ENCODE peak calls at places on chromosomes 4 and X, in six cellular contexts. K, E, C, G, H and R are unnamed samples.

GRCh38 chrX:23782455-23782854 is 518 bp upstream of the SAT1 start:
- DNase-seq in H (no peak), K (no peak), E (no peak), C (no peak), G (no peak), R (no peak)

GRCh38 chrX:130594453-130594916 is 192.7 kb downstream of the RBMX2 start:
- DNase-seq in K (no peak), C (no peak), E (no peak), H (no peak), G (no peak), R (no peak)

GRCh38 chr4:138007572-138007971 is 234.6 kb downstream of the SLC7A11 start:
- DNase-seq in H (no peak), K (no peak), G (no peak), E (no peak), C (no peak), R (no peak)

GRCh38 chrX:21590012-21590776 is 67.9 kb downstream of the KLHL34 start:
- DNase-seq in K (no peak), G (no peak), H (no peak), E (no peak), C (no peak), R (no peak)

GRCh38 chr4:159041058-159042034 is 61.5 kb upstream of the RAPGEF2 start:
- DNase-seq in E (no peak), C (no peak), H (no peak), K (no peak), G (no peak), R (no peak)

GRCh38 chrX:100979881-100980607 is 10.5 kb downstream of the ARL13A start:
- DNase-seq in C (no peak), E (no peak), H (no peak), K (no peak), G (no peak), R (no peak)

GRCh38 chr4:57131849-57132745 is 21.9 kb upstream of the IGFBP7 start:
- DNase-seq in E (peak), H (no peak), G (no peak), C (no peak), K (no peak), R (no peak)

GRCh38 chr4:2788532-2789103 is 4.3 kb upstream of the SH3BP2 start:
- DNase-seq in E (no peak), H (no peak), K (peak), G (no peak), C (no peak), R (no peak)

GRCh38 chr4:8702020-8702495 is 109.5 kb downstream of the CPZ start:
- DNase-seq in E (no peak), K (no peak), G (no peak), H (no peak), C (no peak), R (no peak)

GRCh38 chrX:12686324-12686723 is 104.9 kb upstream of the PRPS2 start:
- DNase-seq in C (no peak), G (no peak), H (no peak), K (no peak), E (no peak), R (no peak)

GRCh38 chr4:132557660-132558059 is 591.4 kb upstream of the PCDH10 start:
- DNase-seq in G (no peak), K (no peak), C (no peak), H (no peak), E (no peak), R (no peak)

GRCh38 chr4:62407534-62407933 is 1207.4 kb downstream of the ADGRL3 start:
- DNase-seq in C (no peak), H (no peak), K (no peak), G (no peak), E (no peak), R (no peak)

GRCh38 chr4:141503260-141503659 is 133.1 kb upstream of the IL15 start:
- DNase-seq in E (no peak), H (no peak), G (no peak), K (no peak), C (no peak), R (no peak)

GRCh38 chr4:5919571-5919970 is 26.7 kb upstream of the CRMP1 start:
- DNase-seq in K (no peak), G (no peak), E (no peak), C (no peak), H (no peak), R (no peak)

GRCh38 chr4:136793848-136794247 is 738.4 kb downstream of the PCDH18 start:
- DNase-seq in E (no peak), H (no peak), K (no peak), C (no peak), G (no peak), R (no peak)

GRCh38 chr4:155734065-155734464 is 24.8 kb upstream of the GUCY1B1 start:
- DNase-seq in K (no peak), G (no peak), E (no peak), C (no peak), H (no peak), R (no peak)

GRCh38 chr4:78254893-78255292 is 197.8 kb downstream of the FRAS1 start:
- DNase-seq in C (no peak), G (no peak), E (no peak), K (no peak), H (no peak), R (no peak)